ENCODE peak calls at places on chromosome 10, in five cellular contexts. W is foreskin keratinocyte; C is CD4-positive, alpha-beta T cell; H is DND-41; D is HepG2. Q is an unnamed sample.

GRCh38 chr10:127458829-127459228 is 90.3 kb upstream of the NPS start:
- ATAC-seq in H (no peak), W (no peak), C (no peak), D (peak), Q (no peak)

GRCh38 chr10:90751107-90751997 is 106.5 kb downstream of the HTR7 start:
- ATAC-seq in W (peak), D (peak), H (peak), C (no peak), Q (peak)

GRCh38 chr10:78937800-78938694 is 130.7 kb upstream of the ZMIZ1 start:
- ATAC-seq in C (no peak), W (no peak), H (no peak), D (peak), Q (no peak)

GRCh38 chr10:28638392-28638791 is 38.9 kb upstream of the BAMBI start:
- ATAC-seq in H (no peak), W (no peak), C (no peak), D (no peak), Q (no peak)

GRCh38 chr10:926075-926698 is 5.3 kb downstream of the LARP4B start:
- ATAC-seq in W (no peak), H (no peak), C (no peak), D (no peak), Q (no peak)

GRCh38 chr10:124194199-124194824 is 100.9 kb upstream of the CHST15 start:
- ATAC-seq in W (no peak), C (no peak), H (no peak), D (no peak), Q (no peak)

GRCh38 chr10:78634835-78635234 is 433.9 kb upstream of the ZMIZ1 start:
- ATAC-seq in D (no peak), H (no peak), C (no peak), W (no peak), Q (peak)

GRCh38 chr10:35992107-35992506 is 350.0 kb upstream of the FZD8 start:
- ATAC-seq in C (no peak), W (no peak), D (no peak), H (no peak), Q (no peak)

GRCh38 chr10:130740788-130741785 is 570.4 kb downstream of the TCERG1L start:
- ATAC-seq in W (no peak), C (no peak), D (no peak), H (no peak), Q (no peak)

GRCh38 chr10:53403688-53404087 is 631.1 kb upstream of the MBL2 start:
- ATAC-seq in C (no peak), D (no peak), H (no peak), W (no peak), Q (peak)